ENCODE peak calls at places on chromosomes 2 and 18, in eight cellular contexts. One of them, this sample, is unnamed.

GRCh38 chr18:58051765-58052460 is 7.9 kb downstream of the NEDD4L start:
- DNase-seq in spleen: no peak
- DNase-seq in GM12865: peak
- DNase-seq in tibial nerve: no peak
- DNase-seq in H7: no peak
- DNase-seq in neural progenitor cell: no peak
- DNase-seq in H1: no peak
- DNase-seq in choroid plexus epithelial cell: peak
- DNase-seq in this sample: peak

GRCh38 chr18:28541276-28541930 is 364.5 kb upstream of the CDH2 start:
- DNase-seq in H1: no peak
- DNase-seq in H7: no peak
- DNase-seq in choroid plexus epithelial cell: peak
- DNase-seq in tibial nerve: no peak
- DNase-seq in spleen: no peak
- DNase-seq in neural progenitor cell: no peak
- DNase-seq in GM12865: no peak
- DNase-seq in this sample: peak

GRCh38 chr18:13259701-13260100 is 41.1 kb downstream of the LDLRAD4 start:
- DNase-seq in tibial nerve: no peak
- DNase-seq in GM12865: no peak
- DNase-seq in H7: no peak
- DNase-seq in spleen: no peak
- DNase-seq in choroid plexus epithelial cell: no peak
- DNase-seq in neural progenitor cell: no peak
- DNase-seq in H1: no peak
- DNase-seq in this sample: no peak

GRCh38 chr2:72153026-72153791 is 5.5 kb upstream of the CYP26B1 start:
- DNase-seq in choroid plexus epithelial cell: no peak
- DNase-seq in neural progenitor cell: no peak
- DNase-seq in tibial nerve: no peak
- DNase-seq in GM12865: no peak
- DNase-seq in H7: peak
- DNase-seq in H1: no peak
- DNase-seq in spleen: no peak
- DNase-seq in this sample: no peak

GRCh38 chr18:68314403-68314802 is 400.5 kb downstream of the TMX3 start:
- DNase-seq in neural progenitor cell: no peak
- DNase-seq in spleen: no peak
- DNase-seq in choroid plexus epithelial cell: peak
- DNase-seq in H1: no peak
- DNase-seq in GM12865: no peak
- DNase-seq in tibial nerve: no peak
- DNase-seq in H7: no peak
- DNase-seq in this sample: no peak

GRCh38 chr2:59998324-59998723 is 555.1 kb downstream of the BCL11A start:
- DNase-seq in tibial nerve: no peak
- DNase-seq in H7: no peak
- DNase-seq in choroid plexus epithelial cell: no peak
- DNase-seq in GM12865: no peak
- DNase-seq in spleen: no peak
- DNase-seq in H1: no peak
- DNase-seq in neural progenitor cell: no peak
- DNase-seq in this sample: no peak

GRCh38 chr18:48835119-48835518 is 115.6 kb downstream of the SMAD7 start:
- DNase-seq in neural progenitor cell: no peak
- DNase-seq in H1: no peak
- DNase-seq in H7: no peak
- DNase-seq in GM12865: peak
- DNase-seq in spleen: peak
- DNase-seq in choroid plexus epithelial cell: no peak
- DNase-seq in tibial nerve: no peak
- DNase-seq in this sample: no peak

GRCh38 chr2:190993292-190993643 is 20.7 kb downstream of the STAT1 start:
- DNase-seq in GM12865: no peak
- DNase-seq in spleen: no peak
- DNase-seq in neural progenitor cell: no peak
- DNase-seq in tibial nerve: no peak
- DNase-seq in choroid plexus epithelial cell: no peak
- DNase-seq in H7: no peak
- DNase-seq in H1: no peak
- DNase-seq in this sample: no peak

GRCh38 chr18:49447810-49448745 is 12.4 kb downstream of the DYM start:
- DNase-seq in spleen: no peak
- DNase-seq in H1: no peak
- DNase-seq in GM12865: peak
- DNase-seq in tibial nerve: no peak
- DNase-seq in choroid plexus epithelial cell: peak
- DNase-seq in H7: peak
- DNase-seq in neural progenitor cell: peak
- DNase-seq in this sample: peak

GRCh38 chr2:48572797-48573196 is 42.8 kb downstream of the STON1 start:
- DNase-seq in spleen: no peak
- DNase-seq in H1: no peak
- DNase-seq in choroid plexus epithelial cell: no peak
- DNase-seq in GM12865: no peak
- DNase-seq in H7: no peak
- DNase-seq in neural progenitor cell: peak
- DNase-seq in tibial nerve: no peak
- DNase-seq in this sample: no peak

GRCh38 chr2:46644690-46645385 is 165.5 kb downstream of the TMEM247 start:
- DNase-seq in tibial nerve: no peak
- DNase-seq in choroid plexus epithelial cell: no peak
- DNase-seq in GM12865: no peak
- DNase-seq in H1: no peak
- DNase-seq in spleen: no peak
- DNase-seq in H7: no peak
- DNase-seq in neural progenitor cell: no peak
- DNase-seq in this sample: no peak

GRCh38 chr18:78679061-78679460 is 300.6 kb upstream of the SALL3 start:
- DNase-seq in neural progenitor cell: no peak
- DNase-seq in H1: no peak
- DNase-seq in choroid plexus epithelial cell: no peak
- DNase-seq in H7: no peak
- DNase-seq in tibial nerve: no peak
- DNase-seq in GM12865: no peak
- DNase-seq in spleen: peak
- DNase-seq in this sample: no peak

GRCh38 chr18:51135795-51136194 is 61.7 kb downstream of the MEX3C start:
- DNase-seq in H7: peak
- DNase-seq in neural progenitor cell: no peak
- DNase-seq in GM12865: peak
- DNase-seq in spleen: no peak
- DNase-seq in choroid plexus epithelial cell: no peak
- DNase-seq in H1: no peak
- DNase-seq in tibial nerve: no peak
- DNase-seq in this sample: no peak

DNA sequence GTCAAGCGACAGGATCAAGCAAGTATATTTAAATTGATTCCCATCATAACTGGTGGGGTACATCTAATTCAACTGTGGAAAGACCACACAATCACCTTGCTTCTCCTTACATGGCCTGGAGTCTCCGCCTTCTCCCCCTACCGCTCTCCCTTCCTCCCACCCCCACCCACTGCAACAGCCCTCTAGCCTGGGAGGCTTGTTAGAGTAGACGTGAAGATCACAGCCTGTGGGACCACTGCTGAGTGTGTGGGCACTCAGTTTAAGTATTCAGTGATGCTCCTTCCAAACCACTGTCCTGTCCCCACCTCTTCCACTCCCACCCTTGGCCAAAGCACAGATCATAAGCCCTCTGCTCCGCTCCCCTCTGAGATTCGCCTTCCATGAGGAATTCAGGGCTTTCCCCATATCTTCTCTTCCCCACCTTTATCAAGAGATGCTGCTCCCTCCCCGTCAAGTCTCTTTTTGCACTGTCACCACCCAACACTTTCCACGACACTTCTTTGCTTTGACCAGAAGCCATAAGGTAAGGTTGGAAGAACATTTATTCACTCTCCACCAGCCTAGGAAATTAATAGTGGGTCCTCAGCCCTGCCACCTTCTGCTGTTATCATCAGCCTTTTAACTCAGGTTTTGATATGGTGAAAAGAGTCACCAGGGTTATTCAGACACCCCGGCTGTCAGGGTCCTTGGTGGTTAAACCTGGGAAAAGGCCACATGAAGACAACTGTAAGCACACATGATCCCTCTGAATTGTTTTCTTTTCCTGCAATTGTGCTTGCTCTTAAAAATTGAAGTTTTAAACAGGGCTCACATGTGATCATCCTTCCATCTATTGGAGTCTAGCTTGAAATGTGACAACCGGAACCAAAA is 1.7 kb downstream of the METTL4 start:
- DNase-seq in H1: no peak
- DNase-seq in spleen: no peak
- DNase-seq in tibial nerve: no peak
- DNase-seq in GM12865: no peak
- DNase-seq in neural progenitor cell: no peak
- DNase-seq in choroid plexus epithelial cell: no peak
- DNase-seq in H7: peak
- DNase-seq in this sample: no peak
- H3K4me3 ChIP-seq in H1: peak
- H3K4me3 ChIP-seq in spleen: peak
- H3K4me3 ChIP-seq in tibial nerve: no peak
- H3K4me3 ChIP-seq in GM12865: peak
- H3K4me3 ChIP-seq in neural progenitor cell: peak
- H3K4me3 ChIP-seq in choroid plexus epithelial cell: peak
- H3K4me3 ChIP-seq in H7: no peak
- H3K4me3 ChIP-seq in this sample: peak

GRCh38 chr2:728165-728564 is 51.0 kb upstream of the TMEM18 start:
- DNase-seq in H1: no peak
- DNase-seq in H7: no peak
- DNase-seq in neural progenitor cell: no peak
- DNase-seq in tibial nerve: no peak
- DNase-seq in GM12865: no peak
- DNase-seq in spleen: no peak
- DNase-seq in choroid plexus epithelial cell: no peak
- DNase-seq in this sample: no peak
- H3K4me3 ChIP-seq in H1: no peak
- H3K4me3 ChIP-seq in H7: no peak
- H3K4me3 ChIP-seq in neural progenitor cell: no peak
- H3K4me3 ChIP-seq in tibial nerve: no peak
- H3K4me3 ChIP-seq in GM12865: no peak
- H3K4me3 ChIP-seq in spleen: no peak
- H3K4me3 ChIP-seq in choroid plexus epithelial cell: no peak
- H3K4me3 ChIP-seq in this sample: no peak

DNA sequence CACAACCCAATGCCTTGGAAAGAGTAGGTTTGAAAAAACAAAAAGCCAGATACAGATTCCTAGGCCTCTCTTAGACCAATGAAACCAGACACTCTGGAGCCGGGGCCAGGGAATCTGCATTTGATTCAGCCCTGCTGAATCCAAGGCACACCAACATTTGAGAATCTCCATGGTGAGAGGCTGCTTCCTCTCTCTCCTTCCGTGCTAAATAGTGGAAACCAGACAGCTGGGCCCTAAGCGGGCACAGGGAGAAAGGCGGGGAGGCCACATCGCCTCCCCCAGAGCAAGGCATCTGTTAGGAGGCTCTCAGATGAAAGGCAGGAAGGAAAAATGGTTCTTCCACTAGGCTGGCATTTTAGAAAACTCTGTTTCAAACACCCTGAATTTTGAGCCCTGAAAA is 113.7 kb upstream of the NPAS2 start:
- DNase-seq in H1: no peak
- DNase-seq in H7: no peak
- DNase-seq in spleen: no peak
- DNase-seq in choroid plexus epithelial cell: no peak
- DNase-seq in tibial nerve: no peak
- DNase-seq in GM12865: no peak
- DNase-seq in neural progenitor cell: no peak
- DNase-seq in this sample: no peak
- H3K4me3 ChIP-seq in H1: no peak
- H3K4me3 ChIP-seq in H7: no peak
- H3K4me3 ChIP-seq in spleen: no peak
- H3K4me3 ChIP-seq in choroid plexus epithelial cell: no peak
- H3K4me3 ChIP-seq in tibial nerve: no peak
- H3K4me3 ChIP-seq in GM12865: no peak
- H3K4me3 ChIP-seq in neural progenitor cell: no peak
- H3K4me3 ChIP-seq in this sample: no peak

GRCh38 chr2:232522014-232522854 is 2.0 kb downstream of the PRSS56 start:
- DNase-seq in tibial nerve: no peak
- DNase-seq in spleen: peak
- DNase-seq in H1: no peak
- DNase-seq in H7: peak
- DNase-seq in neural progenitor cell: peak
- DNase-seq in GM12865: peak
- DNase-seq in choroid plexus epithelial cell: peak
- DNase-seq in this sample: no peak
- H3K4me3 ChIP-seq in tibial nerve: peak
- H3K4me3 ChIP-seq in spleen: peak
- H3K4me3 ChIP-seq in H1: peak
- H3K4me3 ChIP-seq in H7: peak
- H3K4me3 ChIP-seq in neural progenitor cell: peak
- H3K4me3 ChIP-seq in GM12865: no peak
- H3K4me3 ChIP-seq in choroid plexus epithelial cell: no peak
- H3K4me3 ChIP-seq in this sample: no peak

GRCh38 chr18:59834267-59834666 is 65.5 kb upstream of the PMAIP1 start:
- DNase-seq in neural progenitor cell: no peak
- DNase-seq in spleen: no peak
- DNase-seq in GM12865: peak
- DNase-seq in H7: no peak
- DNase-seq in choroid plexus epithelial cell: no peak
- DNase-seq in H1: no peak
- DNase-seq in tibial nerve: no peak
- DNase-seq in this sample: no peak
- H3K4me3 ChIP-seq in neural progenitor cell: no peak
- H3K4me3 ChIP-seq in spleen: no peak
- H3K4me3 ChIP-seq in GM12865: peak
- H3K4me3 ChIP-seq in H7: no peak
- H3K4me3 ChIP-seq in choroid plexus epithelial cell: no peak
- H3K4me3 ChIP-seq in H1: peak
- H3K4me3 ChIP-seq in tibial nerve: no peak
- H3K4me3 ChIP-seq in this sample: no peak

This sample was measured in fibroblast of the aortic adventitia.